ENCODE peak calls at places on chromosomes 7 and 10, in eight cellular contexts. M is NCI-H510A, S is progenitor cell of endocrine pancreas, W is cardiac septum, A is endothelial cell of umbilical vein, F is NCI-H2029 treated with DMSO at 0.1 percent for 48 hours, Z is NCI-H446, Y is GM23338. T is an unnamed sample.

GRCh38 chr10:120422459-120422858 is 34.6 kb upstream of the PLPP4 start:
- DNase-seq in A (peak; percentile 55), M (no peak), Z (no peak), S (no peak), W (no peak), F (no peak), Y (no peak), T (no peak)

GRCh38 chr7:101436857-101437576 is 74.3 kb downstream of the COL26A1 start:
- DNase-seq in Y (peak; percentile 93), W (no peak), F (no peak), A (no peak), M (no peak), Z (no peak), S (no peak), T (no peak)

GRCh38 chr10:23110722-23111660 is 15.6 kb downstream of the MSRB2 start:
- DNase-seq in F (no peak), Z (no peak), M (no peak), Y (no peak), S (no peak), A (no peak), W (no peak), T (no peak)

GRCh38 chr10:29784175-29784773 is 149.5 kb upstream of the SVIL start:
- DNase-seq in Y (peak; percentile 88), W (peak; percentile 77), A (peak; percentile 99), Z (no peak), F (no peak), S (no peak), M (no peak), T (no peak)

GRCh38 chr10:127977368-127978009 is 70.6 kb downstream of the PTPRE start:
- DNase-seq in F (no peak), Y (no peak), M (no peak), S (no peak), A (peak; percentile 96), W (peak; percentile 92), Z (no peak), T (no peak)

GRCh38 chr7:117993377-117994003 is 120.2 kb upstream of the CTTNBP2 start:
- DNase-seq in S (peak; percentile 15), F (no peak), W (no peak), M (peak; percentile 3), A (peak; percentile 23), Y (peak; percentile 92), Z (peak; percentile 28), T (no peak)

GRCh38 chr10:96586419-96587254 is at the start of gene TM9SF3:
- DNase-seq in Z (peak; percentile 37), W (peak; percentile 98), A (peak; percentile 84), S (peak; percentile 74), F (no peak), Y (peak; percentile 93), M (peak; percentile 86), T (peak; percentile 91)

GRCh38 chr7:151756076-151756731 is 120.7 kb downstream of the PRKAG2 start:
- DNase-seq in A (peak; percentile 26), W (no peak), Y (no peak), M (no peak), Z (no peak), F (no peak), S (no peak), T (no peak)

GRCh38 chr7:84294907-84295455 is 100.4 kb upstream of the SEMA3A start:
- DNase-seq in Z (no peak), M (no peak), A (no peak), W (no peak), F (no peak), S (no peak), Y (no peak), T (no peak)

GRCh38 chr7:156897673-156898072 is 4.7 kb upstream of the LMBR1 start:
- DNase-seq in Z (no peak), A (no peak), F (no peak), Y (peak; percentile 24), S (no peak), W (no peak), M (no peak), T (no peak)